ENCODE peak calls at places on chromosomes 5 and 9, in four cellular contexts. One of them, this sample, is unnamed.

GRCh38 chr5:124980174-124980941 is 233.9 kb upstream of the ZNF608 start:
- DNase-seq in mammary epithelial cell: no peak
- DNase-seq in stimulated activated naive CD4-positive, alpha-beta T cell: no peak
- DNase-seq in fibroblast of the conjunctiva: no peak
- DNase-seq in this sample: no peak

GRCh38 chr9:136551401-136552116 is 5.7 kb upstream of the NOTCH1 start:
- DNase-seq in stimulated activated naive CD4-positive, alpha-beta T cell: no peak
- DNase-seq in fibroblast of the conjunctiva: no peak
- DNase-seq in mammary epithelial cell: peak; percentile 88
- DNase-seq in this sample: no peak

GRCh38 chr9:120860083-120860482 is 16.9 kb downstream of the PHF19 start:
- DNase-seq in fibroblast of the conjunctiva: no peak
- DNase-seq in stimulated activated naive CD4-positive, alpha-beta T cell: no peak
- DNase-seq in mammary epithelial cell: no peak
- DNase-seq in this sample: no peak

GRCh38 chr9:81182421-81182820 is 506.9 kb downstream of the TLE1 start:
- DNase-seq in fibroblast of the conjunctiva: peak; percentile 24
- DNase-seq in mammary epithelial cell: peak; percentile 40
- DNase-seq in stimulated activated naive CD4-positive, alpha-beta T cell: no peak
- DNase-seq in this sample: no peak

GRCh38 chr5:31640024-31640423 is 1.1 kb downstream of the PDZD2 start:
- DNase-seq in mammary epithelial cell: no peak
- DNase-seq in stimulated activated naive CD4-positive, alpha-beta T cell: no peak
- DNase-seq in fibroblast of the conjunctiva: no peak
- DNase-seq in this sample: no peak

GRCh38 chr9:35756275-35756742 is 2.2 kb upstream of the MSMP start:
- DNase-seq in mammary epithelial cell: no peak
- DNase-seq in stimulated activated naive CD4-positive, alpha-beta T cell: no peak
- DNase-seq in fibroblast of the conjunctiva: no peak
- DNase-seq in this sample: peak; percentile 81

GRCh38 chr5:178142642-178143041 is 11.0 kb downstream of the NHP2 start:
- DNase-seq in fibroblast of the conjunctiva: no peak
- DNase-seq in mammary epithelial cell: no peak
- DNase-seq in stimulated activated naive CD4-positive, alpha-beta T cell: no peak
- DNase-seq in this sample: no peak

GRCh38 chr5:77518304-77518703 is 26.2 kb upstream of the WDR41 start:
- DNase-seq in fibroblast of the conjunctiva: no peak
- DNase-seq in stimulated activated naive CD4-positive, alpha-beta T cell: no peak
- DNase-seq in mammary epithelial cell: no peak
- DNase-seq in this sample: no peak

GRCh38 chr5:132466453-132467291 is 23.9 kb downstream of the IRF1 start:
- DNase-seq in mammary epithelial cell: peak; percentile 78
- DNase-seq in fibroblast of the conjunctiva: no peak
- DNase-seq in stimulated activated naive CD4-positive, alpha-beta T cell: peak; percentile 44
- DNase-seq in this sample: peak; percentile 73

GRCh38 chr5:176400382-176401156 is 12.0 kb downstream of the HIGD2A start:
- DNase-seq in mammary epithelial cell: no peak
- DNase-seq in stimulated activated naive CD4-positive, alpha-beta T cell: no peak
- DNase-seq in fibroblast of the conjunctiva: no peak
- DNase-seq in this sample: no peak

GRCh38 chr5:127907907-127908306 is 175.7 kb upstream of the SLC12A2 start:
- DNase-seq in fibroblast of the conjunctiva: no peak
- DNase-seq in stimulated activated naive CD4-positive, alpha-beta T cell: no peak
- DNase-seq in mammary epithelial cell: no peak
- DNase-seq in this sample: no peak